ENCODE peak calls at places on chromosome 2, in five cellular contexts. H is BJ, Q is pancreas, Y is PC-3, F is esophagus muscularis mucosa. L is an unnamed sample.

GRCh38 chr2:26772064-26773001 is 8.2 kb downstream of the SLC35F6 start:
- DNase-seq in F (peak; percentile 98), Q (peak; percentile 94), H (peak; percentile 32), Y (peak; percentile 41), L (no peak)

GRCh38 chr2:190947139-190947538 is 66.5 kb downstream of the GLS start:
- DNase-seq in H (no peak), Y (peak; percentile 19), F (no peak), Q (no peak), L (no peak)

GRCh38 chr2:20609349-20609994 is 41.4 kb downstream of the HS1BP3 start:
- DNase-seq in F (no peak), Q (no peak), Y (peak; percentile 74), H (no peak), L (no peak)

GRCh38 chr2:188810591-188810990 is 163.6 kb upstream of the COL3A1 start:
- DNase-seq in Y (no peak), H (no peak), F (no peak), Q (no peak), L (no peak)

GRCh38 chr2:100755441-100755840 is 64.5 kb upstream of the NPAS2 start:
- DNase-seq in Q (no peak), F (no peak), Y (peak; percentile 86), H (no peak), L (no peak)

GRCh38 chr2:70919672-70920366 is 15.9 kb upstream of the ATP6V1B1 start:
- DNase-seq in Q (peak; percentile 82), F (no peak), Y (peak; percentile 93), H (peak; percentile 27), L (peak; percentile 44)

GRCh38 chr2:127069003-127069402 is 38.0 kb downstream of the BIN1 start:
- DNase-seq in F (no peak), Q (no peak), Y (no peak), H (no peak), L (no peak)

GRCh38 chr2:235219048-235219447 is 267.2 kb downstream of the SH3BP4 start:
- DNase-seq in H (no peak), Y (no peak), Q (no peak), F (peak; percentile 45), L (no peak)

GRCh38 chr2:25955036-25955435 is 27.3 kb downstream of the KIF3C start:
- DNase-seq in Y (peak; percentile 66), H (no peak), Q (no peak), F (no peak), L (no peak)

GRCh38 chr2:227411320-227411989 is 23.7 kb upstream of the SCYGR1 start:
- DNase-seq in H (no peak), Q (no peak), Y (peak; percentile 36), F (no peak), L (no peak)

GRCh38 chr2:57497489-57498096 is 549.0 kb upstream of the VRK2 start:
- DNase-seq in Q (peak; percentile 41), H (no peak), Y (peak; percentile 73), F (no peak), L (no peak)

GRCh38 chr2:189982777-189983394 is 79.6 kb downstream of the MSTN start:
- DNase-seq in Q (no peak), Y (peak; percentile 10), F (no peak), H (no peak), L (no peak)

GRCh38 chr2:204834716-204835115 is 289.4 kb downstream of the PARD3B start:
- DNase-seq in Y (no peak), Q (no peak), F (no peak), H (no peak), L (no peak)

GRCh38 chr2:133139847-133140533 is 428.3 kb downstream of the NCKAP5 start:
- DNase-seq in Y (peak; percentile 28), F (no peak), Q (no peak), H (no peak), L (no peak)

GRCh38 chr2:197628043-197628500 is 47.3 kb downstream of the RFTN2 start:
- DNase-seq in H (no peak), Q (no peak), Y (peak; percentile 49), F (no peak), L (no peak)

GRCh38 chr2:165293439-165294420 is 54.5 kb downstream of the SCN2A start:
- DNase-seq in Q (peak; percentile 60), Y (peak; percentile 90), H (peak; percentile 55), F (no peak), L (peak; percentile 73)

GRCh38 chr2:237603718-237604362 is 13.3 kb upstream of the RAB17 start:
- DNase-seq in Q (no peak), F (no peak), Y (peak; percentile 17), H (no peak), L (peak; percentile 15)

GRCh38 chr2:229714736-229715541 is 584 bp upstream of the DNER start:
- DNase-seq in Q (peak; percentile 59), H (no peak), F (no peak), Y (peak; percentile 55), L (no peak)

GRCh38 chr2:36352024-36352398 is 3.6 kb upstream of the CRIM1 start:
- DNase-seq in Q (no peak), H (no peak), Y (peak; percentile 77), F (no peak), L (no peak)

GRCh38 chr2:226782092-226782713 is 17.4 kb downstream of the IRS1 start:
- DNase-seq in F (no peak), Q (no peak), H (no peak), Y (no peak), L (no peak)

GRCh38 chr2:32712870-32713269 is 85.0 kb downstream of the TTC27 start:
- DNase-seq in Y (no peak), F (no peak), H (no peak), Q (no peak), L (no peak)

GRCh38 chr2:2389215-2389614 is 58.1 kb upstream of the MYT1L start:
- DNase-seq in Q (no peak), H (no peak), Y (no peak), F (no peak), L (no peak)

GRCh38 chr2:28152585-28153284 is 239.9 kb upstream of the FOSL2 start:
- DNase-seq in Q (no peak), Y (no peak), H (no peak), F (no peak), L (no peak)

GRCh38 chr2:19711470-19712372 is 190.1 kb downstream of the TTC32 start:
- DNase-seq in Y (peak; percentile 96), H (peak; percentile 98), F (no peak), Q (no peak), L (peak; percentile 87)

GRCh38 chr2:13669607-13670006 is 952.9 kb downstream of the TRIB2 start:
- DNase-seq in F (no peak), H (no peak), Q (no peak), Y (no peak), L (no peak)

GRCh38 chr2:182650704-182651103 is 65.4 kb upstream of the DNAJC10 start:
- DNase-seq in Y (peak; percentile 61), H (peak; percentile 27), Q (no peak), F (no peak), L (no peak)

GRCh38 chr2:98749053-98749450 is 18.1 kb upstream of the MGAT4A start:
- DNase-seq in Q (peak; percentile 57), Y (no peak), H (no peak), F (no peak), L (no peak)

GRCh38 chr2:143903172-143903856 is 616.6 kb downstream of the ZEB2 start:
- DNase-seq in H (no peak), F (no peak), Q (no peak), Y (no peak), L (no peak)

GRCh38 chr2:70140978-70141753 is 49.7 kb downstream of the C2orf42 start:
- DNase-seq in Y (peak; percentile 96), Q (peak; percentile 84), H (no peak), F (peak; percentile 93), L (no peak)

GRCh38 chr2:120398961-120399888 is 53.3 kb downstream of the INHBB start:
- DNase-seq in Q (no peak), Y (peak; percentile 98), H (no peak), F (no peak), L (no peak)

GRCh38 chr2:51638811-51639210 is 606.9 kb upstream of the NRXN1 start:
- DNase-seq in Q (no peak), Y (no peak), F (no peak), H (no peak), L (no peak)

GRCh38 chr2:203783496-203784203 is 77.2 kb downstream of the CD28 start:
- DNase-seq in F (no peak), Y (no peak), Q (no peak), H (peak; percentile 98), L (peak; percentile 61)
- H3K4me3 ChIP-seq in F (no peak overlapping the region), Y (no peak overlapping the region), Q (no peak overlapping the region), H (no peak overlapping the region), L (no peak overlapping the region)

GRCh38 chr2:45012733-45013132 is 3.5 kb upstream of the SIX2 start:
- DNase-seq in Q (no peak), Y (no peak), F (no peak), H (no peak), L (no peak)

GRCh38 chr2:45011621-45012602 is 2.7 kb upstream of the SIX2 start:
- DNase-seq in Y (no peak), Q (no peak), H (no peak), F (no peak), L (no peak)

GRCh38 chr2:45010706-45011036 is 1.4 kb upstream of the SIX2 start:
- DNase-seq in F (no peak), Q (no peak), Y (no peak), H (no peak), L (no peak)

GRCh38 chr2:45013229-45014015 is 4.2 kb upstream of the SIX2 start:
- DNase-seq in Y (no peak), H (no peak), Q (no peak), F (no peak), L (no peak)

DNA sequence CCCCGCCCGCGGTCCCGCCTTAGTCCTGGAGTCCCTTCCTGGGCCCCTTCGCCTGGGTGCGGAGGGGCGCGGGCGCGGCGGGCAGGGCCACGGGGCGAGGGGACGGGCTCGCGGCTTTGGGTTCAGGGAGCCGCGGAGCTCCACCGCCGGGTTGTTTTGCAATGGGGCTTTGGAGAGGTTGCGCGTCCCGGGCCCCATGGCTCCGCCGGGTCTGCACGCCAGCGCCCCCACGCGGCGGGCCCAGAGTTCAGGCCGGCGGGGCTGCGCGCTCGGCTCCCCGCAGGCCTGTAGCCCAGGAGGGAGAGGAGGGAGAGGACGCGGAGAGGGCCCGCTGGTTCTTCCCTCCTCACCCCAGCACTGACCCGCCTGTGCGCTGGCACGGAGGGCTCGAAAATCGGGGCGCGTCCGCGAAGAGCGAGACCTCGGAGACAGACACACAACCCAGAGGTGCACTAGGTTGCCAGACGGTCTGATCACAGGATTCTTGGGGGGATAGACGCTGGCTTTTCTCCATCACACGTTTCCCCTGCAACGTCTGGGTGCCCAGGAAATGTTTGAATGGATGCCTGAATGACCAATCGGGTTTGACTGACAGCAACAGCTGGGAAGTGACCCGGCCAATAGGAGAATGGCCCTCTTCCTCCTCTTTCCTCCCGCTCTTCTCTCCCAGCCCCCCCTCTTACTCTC is 4.9 kb upstream of the SIX2 start:
- DNase-seq in F (no peak), Y (no peak), Q (peak; percentile 47), H (no peak), L (no peak)
- TF ChIP-seq CTCF in F (peak; percentile 41), Y (no peak), Q (peak; percentile 73), H (peak; percentile 60), L (peak; percentile 37)

DNA sequence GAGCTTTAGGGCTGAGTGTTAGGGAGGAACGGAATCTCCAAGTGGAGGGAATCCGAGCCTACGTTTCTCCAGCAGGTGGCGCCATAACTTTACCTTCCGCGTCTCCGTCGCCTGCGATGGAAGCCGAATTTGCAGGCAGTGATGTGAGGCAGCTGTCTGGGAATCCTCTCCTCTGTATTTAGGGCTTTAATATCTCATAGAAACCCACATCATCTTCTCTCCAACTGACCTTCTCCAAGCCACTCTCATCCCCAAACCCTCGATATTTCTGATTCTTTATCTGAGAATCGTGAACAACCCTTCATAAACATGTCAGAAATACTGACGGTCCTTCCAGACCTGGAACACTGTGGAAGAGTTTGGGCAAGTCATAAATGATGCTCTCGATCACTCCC is 27.5 kb downstream of the SIX2 start:
- DNase-seq in F (no peak), Y (peak; percentile 89), H (no peak), Q (peak; percentile 64), L (peak; percentile 55)
- H3K27me3 ChIP-seq in F (no peaks in the 10 kb centered on the region), Y (no peaks in the 10 kb centered on the region), H (peaks cover 7% of the 10 kb centered on the region), Q (no peaks in the 10 kb centered on the region), L (peaks cover 16% of the 10 kb centered on the region)

GRCh38 chr2:241064008-241064801 is 37.9 kb downstream of the MTERF4 start:
- DNase-seq in H (no peak), F (no peak), Y (peak; percentile 19), Q (peak; percentile 74), L (no peak)
- H3K4me3 ChIP-seq in H (no peak overlapping the region), F (no peak overlapping the region), Y (peak overlapping the region; percentile 57), Q (peak overlapping the region; percentile 34), L (no peak overlapping the region)